ENCODE peak calls at places on chromosomes 1 and 21, in nine cellular contexts. Y, K, M, U, L, B, I, E and V are unnamed samples.

GRCh38 chr1:35570589-35571137 is 2.5 kb upstream of the TFAP2E start:
- DNase-seq in Y (no peak), K (no peak), M (no peak), U (peak), L (no peak), B (no peak), I (no peak), E (no peak), V (no peak)

GRCh38 chr1:174358344-174358743 is 89.4 kb upstream of the GPR52 start:
- DNase-seq in Y (no peak), K (no peak), M (no peak), U (no peak), L (no peak), B (no peak), I (no peak), E (no peak), V (no peak)

GRCh38 chr1:246254854-246255253 is 252.2 kb downstream of the SMYD3 start:
- DNase-seq in Y (no peak), K (no peak), M (no peak), U (no peak), L (no peak), B (no peak), I (no peak), E (no peak), V (no peak)

GRCh38 chr21:43854773-43855633 is 10.0 kb upstream of the AGPAT3 start:
- DNase-seq in Y (peak), K (peak), M (no peak), U (no peak), L (no peak), B (no peak), I (no peak), E (no peak), V (no peak)

GRCh38 chr21:41622831-41623548 is 115.0 kb upstream of the TMPRSS2 start:
- DNase-seq in Y (no peak), K (no peak), M (no peak), U (no peak), L (no peak), B (no peak), I (no peak), E (no peak), V (no peak)

GRCh38 chr1:64121766-64122385 is 81.5 kb upstream of the UBE2U start:
- DNase-seq in Y (no peak), K (no peak), M (no peak), U (no peak), L (no peak), B (no peak), I (no peak), E (no peak), V (no peak)

GRCh38 chr1:63624911-63625310 is 31.7 kb downstream of the PGM1 start:
- DNase-seq in Y (no peak), K (no peak), M (peak), U (no peak), L (no peak), B (no peak), I (no peak), E (no peak), V (no peak)

GRCh38 chr1:164141717-164142268 is 417.2 kb upstream of the PBX1 start:
- DNase-seq in Y (no peak), K (no peak), M (no peak), U (no peak), L (no peak), B (no peak), I (no peak), E (no peak), V (no peak)

GRCh38 chr21:35575280-35575915 is 484.9 kb downstream of the SETD4 start:
- DNase-seq in Y (no peak), K (no peak), M (no peak), U (no peak), L (no peak), B (no peak), I (no peak), E (peak), V (no peak)

GRCh38 chr1:107936498-107937481 is 28.2 kb downstream of the VAV3 start:
- DNase-seq in Y (no peak), K (no peak), M (no peak), U (no peak), L (peak), B (no peak), I (no peak), E (peak), V (no peak)

GRCh38 chr1:205604825-205605544 is 26.8 kb downstream of the ELK4 start:
- DNase-seq in Y (no peak), K (no peak), M (no peak), U (no peak), L (no peak), B (no peak), I (no peak), E (no peak), V (no peak)

GRCh38 chr1:201643835-201644104 is 104.8 kb downstream of the NAV1 start:
- DNase-seq in Y (no peak), K (no peak), M (no peak), U (no peak), L (no peak), B (no peak), I (no peak), E (no peak), V (no peak)

GRCh38 chr1:95393434-95393833 is 159.4 kb downstream of the RWDD3 start:
- DNase-seq in Y (no peak), K (no peak), M (no peak), U (no peak), L (no peak), B (no peak), I (no peak), E (no peak), V (no peak)

GRCh38 chr1:202311880-202312635 is 29.7 kb downstream of the UBE2T start:
- DNase-seq in Y (no peak), K (no peak), M (no peak), U (no peak), L (no peak), B (no peak), I (no peak), E (no peak), V (no peak)

GRCh38 chr1:151237678-151238466 is 16.7 kb upstream of the PSMD4 start:
- DNase-seq in Y (no peak), K (no peak), M (no peak), U (no peak), L (no peak), B (no peak), I (no peak), E (no peak), V (no peak)

GRCh38 chr1:159996653-159997052 is 35.1 kb downstream of the PIGM start:
- DNase-seq in Y (no peak), K (no peak), M (peak), U (no peak), L (no peak), B (no peak), I (no peak), E (peak), V (no peak)

GRCh38 chr1:8127201-8127641 is 101.1 kb upstream of the ERRFI1 start:
- DNase-seq in Y (no peak), K (no peak), M (no peak), U (no peak), L (no peak), B (no peak), I (no peak), E (no peak), V (no peak)

GRCh38 chr1:87402192-87403046 is 73.7 kb downstream of the LMO4 start:
- DNase-seq in Y (no peak), K (no peak), M (no peak), U (no peak), L (no peak), B (no peak), I (no peak), E (peak), V (no peak)

GRCh38 chr21:33109574-33110339 is 39.8 kb downstream of the OLIG1 start:
- DNase-seq in Y (no peak), K (no peak), M (no peak), U (no peak), L (peak), B (peak), I (no peak), E (no peak), V (peak)

GRCh38 chr1:95309031-95309459 is 75.0 kb downstream of the RWDD3 start:
- DNase-seq in Y (no peak), K (no peak), M (peak), U (no peak), L (peak), B (peak), I (no peak), E (no peak), V (no peak)

GRCh38 chr1:204224655-204225054 is 10.9 kb upstream of the GOLT1A start:
- DNase-seq in Y (no peak), K (no peak), M (no peak), U (no peak), L (no peak), B (no peak), I (no peak), E (no peak), V (no peak)

GRCh38 chr1:179831225-179831624 is 46.4 kb downstream of the TOR1AIP2 start:
- DNase-seq in Y (no peak), K (no peak), M (no peak), U (no peak), L (no peak), B (no peak), I (no peak), E (no peak), V (no peak)

GRCh38 chr1:160070243-160071163 is 543 bp upstream of the KCNJ10 start:
- DNase-seq in Y (peak), K (peak), M (peak), U (peak), L (peak), B (peak), I (peak), E (no peak), V (peak)

GRCh38 chr1:20124451-20125057 is 5.2 kb upstream of the PLA2G2D start:
- DNase-seq in Y (no peak), K (no peak), M (peak), U (no peak), L (no peak), B (no peak), I (no peak), E (peak), V (no peak)

GRCh38 chr1:1430114-1430982 is 5.1 kb upstream of the VWA1 start:
- DNase-seq in Y (peak), K (peak), M (no peak), U (peak), L (peak), B (peak), I (peak), E (no peak), V (no peak)

GRCh38 chr1:96651517-96651916 is 70.1 kb upstream of the PTBP2 start:
- DNase-seq in Y (no peak), K (no peak), M (no peak), U (no peak), L (peak), B (no peak), I (no peak), E (no peak), V (no peak)

GRCh38 chr1:196376648-196377295 is 231.5 kb downstream of the KCNT2 start:
- DNase-seq in Y (no peak), K (no peak), M (no peak), U (no peak), L (no peak), B (no peak), I (no peak), E (no peak), V (no peak)

GRCh38 chr1:207264663-207265270 is 56.7 kb upstream of the CD55 start:
- DNase-seq in Y (no peak), K (no peak), M (no peak), U (no peak), L (no peak), B (no peak), I (no peak), E (no peak), V (no peak)

GRCh38 chr1:5756434-5757176 is 235.6 kb downstream of the NPHP4 start:
- DNase-seq in Y (no peak), K (no peak), M (no peak), U (no peak), L (no peak), B (no peak), I (no peak), E (no peak), V (no peak)

GRCh38 chr1:167737169-167737568 is 15.4 kb downstream of the MPZL1 start:
- DNase-seq in Y (no peak), K (no peak), M (no peak), U (peak), L (no peak), B (no peak), I (no peak), E (no peak), V (no peak)

GRCh38 chr21:17441370-17441769 is 71.5 kb upstream of the CXADR start:
- DNase-seq in Y (no peak), K (peak), M (no peak), U (no peak), L (peak), B (no peak), I (no peak), E (no peak), V (no peak)

GRCh38 chr21:37369307-37369854 is 2.8 kb downstream of the DYRK1A start:
- DNase-seq in Y (no peak), K (no peak), M (no peak), U (no peak), L (no peak), B (no peak), I (no peak), E (no peak), V (no peak)

GRCh38 chr1:117535776-117536175 is 70.1 kb upstream of the TENT5C start:
- DNase-seq in Y (no peak), K (no peak), M (no peak), U (no peak), L (no peak), B (no peak), I (no peak), E (no peak), V (no peak)

GRCh38 chr1:117540532-117540931 is 65.3 kb upstream of the TENT5C start:
- DNase-seq in Y (no peak), K (no peak), M (no peak), U (no peak), L (no peak), B (no peak), I (no peak), E (no peak), V (no peak)

GRCh38 chr1:117534995-117535467 is 70.8 kb upstream of the TENT5C start:
- DNase-seq in Y (no peak), K (no peak), M (peak), U (no peak), L (peak), B (peak), I (no peak), E (peak), V (peak)

GRCh38 chr1:117541003-117541402 is 64.8 kb upstream of the TENT5C start:
- DNase-seq in Y (no peak), K (peak), M (no peak), U (no peak), L (no peak), B (no peak), I (peak), E (no peak), V (no peak)

GRCh38 chr1:117537291-117537920 is 68.4 kb upstream of the TENT5C start:
- DNase-seq in Y (peak), K (peak), M (no peak), U (peak), L (peak), B (no peak), I (no peak), E (no peak), V (no peak)
- TF ChIP-seq CTCF in Y (peak), K (no peak), M (no peak), U (peak), L (no peak), B (no peak), I (no peak), E (no peak), V (no peak)

GRCh38 chr1:26833432-26834405 is 7.2 kb downstream of the ZDHHC18 start:
- DNase-seq in Y (no peak), K (peak), M (no peak), U (peak), L (no peak), B (no peak), I (peak), E (no peak), V (no peak)
- TF ChIP-seq CTCF in Y (no peak), K (no peak), M (no peak), U (peak), L (no peak), B (no peak), I (no peak), E (no peak), V (no peak)

GRCh38 chr1:177783052-177783451 is 186.8 kb downstream of the SEC16B start:
- DNase-seq in Y (no peak), K (no peak), M (no peak), U (no peak), L (peak), B (no peak), I (no peak), E (no peak), V (no peak)
- TF ChIP-seq CTCF in Y (no peak), K (no peak), M (no peak), U (no peak), L (peak), B (no peak), I (no peak), E (no peak), V (no peak)

DNA sequence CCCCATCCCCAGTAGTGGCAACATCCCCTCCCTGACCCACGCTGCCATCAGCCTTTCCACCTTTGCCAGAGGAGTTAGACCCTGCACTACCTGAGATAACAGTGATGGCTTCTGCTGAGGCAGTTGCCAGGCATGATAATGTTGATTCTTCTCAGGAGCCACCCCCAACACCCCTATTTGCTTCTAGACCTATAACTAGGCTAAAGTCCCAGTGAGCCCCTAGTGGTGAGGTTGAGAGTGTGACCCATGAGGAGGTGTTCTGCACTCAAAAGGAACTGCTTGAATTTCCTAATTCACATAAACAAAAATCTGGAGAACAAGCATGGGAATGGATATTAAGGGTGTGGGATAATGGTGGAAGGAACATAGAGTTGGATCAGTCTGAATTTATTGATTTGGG is 159.6 kb upstream of the COL11A1 start:
- DNase-seq in Y (no peak), K (no peak), M (no peak), U (no peak), L (peak), B (no peak), I (no peak), E (no peak), V (no peak)
- TF ChIP-seq CTCF in Y (no peak), K (no peak), M (no peak), U (no peak), L (peak), B (no peak), I (no peak), E (peak), V (no peak)

DNA sequence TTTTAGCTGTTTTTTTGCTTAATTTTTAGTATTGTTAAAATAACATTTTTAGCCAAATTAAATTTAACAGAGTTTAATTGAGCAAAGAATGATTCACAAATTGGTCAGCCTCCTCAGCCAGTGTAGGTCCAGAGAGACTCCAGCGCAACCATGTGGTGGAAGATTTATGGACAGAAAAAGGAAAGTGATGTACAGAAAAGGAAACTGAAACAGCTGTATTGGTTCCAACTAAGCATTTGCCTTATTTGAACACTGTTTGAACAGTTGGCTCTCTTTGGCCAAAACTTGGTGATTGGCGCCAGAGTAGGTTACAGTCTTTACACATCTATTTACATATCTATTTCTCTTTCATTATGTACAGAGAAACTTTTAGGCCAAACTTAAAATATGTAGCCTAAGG is 19.4 kb downstream of the RPS6KC1 start:
- DNase-seq in Y (no peak), K (no peak), M (no peak), U (no peak), L (no peak), B (no peak), I (no peak), E (peak), V (no peak)
- TF ChIP-seq CTCF in Y (no peak), K (no peak), M (peak), U (no peak), L (peak), B (no peak), I (no peak), E (peak), V (no peak)

GRCh38 chr1:57124768-57125446 is 159.1 kb upstream of the C8B start:
- DNase-seq in Y (no peak), K (no peak), M (no peak), U (no peak), L (no peak), B (no peak), I (no peak), E (no peak), V (no peak)
- TF ChIP-seq CTCF in Y (no peak), K (no peak), M (no peak), U (no peak), L (peak), B (no peak), I (peak), E (no peak), V (no peak)

DNA sequence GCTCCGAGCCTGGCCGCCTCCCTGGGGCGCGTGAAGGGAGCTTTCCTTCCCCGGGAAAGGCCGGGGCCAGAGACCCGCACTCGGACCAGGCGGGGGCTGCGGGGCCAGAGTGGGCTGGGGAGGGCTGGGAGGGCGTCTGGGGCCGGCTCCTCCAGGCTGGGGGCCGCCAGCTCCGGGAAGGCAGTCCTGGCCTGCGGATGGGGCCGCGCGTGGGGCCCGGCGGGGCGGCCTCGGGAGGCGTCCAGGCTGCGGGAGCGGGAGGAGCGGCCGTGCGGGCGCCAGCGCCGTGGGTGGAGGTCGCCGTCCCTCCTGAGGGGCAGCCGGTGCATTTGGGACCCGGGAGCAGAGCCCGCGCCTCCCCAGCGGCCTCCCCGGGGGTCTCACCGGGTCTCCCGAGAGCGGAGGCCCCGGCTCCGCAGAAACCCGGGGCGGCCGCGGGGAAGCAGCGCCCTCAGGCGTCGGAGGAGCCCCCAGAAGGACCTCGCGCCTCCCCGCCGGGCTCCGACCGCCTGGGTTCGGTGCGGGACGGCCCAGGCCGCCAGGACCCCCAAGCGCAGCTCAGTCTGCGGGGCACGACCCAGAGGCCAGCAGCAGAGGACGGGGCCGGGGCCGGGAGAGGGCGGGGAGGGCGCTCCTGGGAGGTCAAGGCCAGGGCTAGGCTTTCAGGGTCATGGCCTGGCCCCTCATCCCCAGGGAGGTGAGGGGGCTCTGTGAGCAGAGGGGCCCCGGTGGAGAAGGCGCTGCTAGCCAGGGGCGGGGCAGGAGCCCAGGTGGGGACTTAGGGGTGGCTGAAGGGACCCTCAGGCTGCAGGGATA is 7.3 kb upstream of the SLX9 start:
- DNase-seq in Y (peak), K (peak), M (no peak), U (no peak), L (no peak), B (peak), I (peak), E (no peak), V (no peak)
- TF ChIP-seq CTCF in Y (peak), K (peak), M (peak), U (peak), L (peak), B (peak), I (peak), E (peak), V (peak)